ENCODE peak calls at places on chromosomes 16 and 17, in five cellular contexts. M is endodermal cell, V is brain microvascular endothelial cell, I is cardiac muscle cell, Y is IMR-90. H is an unnamed sample.

GRCh38 chr16:82603784-82604411 is 22.9 kb upstream of the CDH13 start:
- DNase-seq in M (peak; percentile 86), Y (peak; percentile 73), I (peak; percentile 79), V (peak; percentile 59), H (peak; percentile 50)

GRCh38 chr17:187130-187529 is 5.7 kb upstream of the DOC2B start:
- DNase-seq in M (no peak), I (no peak), Y (no peak), V (no peak), H (no peak)

GRCh38 chr16:70396209-70396904 is 42.5 kb downstream of the ST3GAL2 start:
- DNase-seq in I (no peak), Y (peak; percentile 42), V (no peak), M (no peak), H (peak; percentile 36)

GRCh38 chr17:29138184-29138955 is 41.8 kb downstream of the MYO18A start:
- DNase-seq in I (no peak), Y (peak; percentile 68), V (no peak), M (peak; percentile 44), H (peak; percentile 57)

GRCh38 chr16:86225905-86226371 is 284.4 kb upstream of the FOXF1 start:
- DNase-seq in I (no peak), M (no peak), Y (peak; percentile 49), V (no peak), H (no peak)

GRCh38 chr16:75105306-75106061 is 11.1 kb downstream of the LDHD start:
- DNase-seq in M (peak; percentile 44), I (peak; percentile 36), V (no peak), Y (peak; percentile 37), H (no peak)

GRCh38 chr17:27471321-27472269 is 15.3 kb downstream of the KSR1 start:
- DNase-seq in M (no peak), Y (peak; percentile 41), I (no peak), V (peak; percentile 33), H (peak; percentile 21)

GRCh38 chr16:70737377-70738082 is 51.7 kb upstream of the MTSS2 start:
- DNase-seq in V (peak; percentile 80), I (peak; percentile 92), M (no peak), Y (peak; percentile 99), H (peak; percentile 99)

GRCh38 chr16:66099261-66099660 is 267.2 kb upstream of the CDH5 start:
- DNase-seq in I (no peak), V (no peak), Y (no peak), M (no peak), H (no peak)

GRCh38 chr17:47847341-47848197 is 3.4 kb downstream of the SP6 start:
- DNase-seq in Y (no peak), I (no peak), M (peak; percentile 94), V (no peak), H (peak; percentile 19)

DNA sequence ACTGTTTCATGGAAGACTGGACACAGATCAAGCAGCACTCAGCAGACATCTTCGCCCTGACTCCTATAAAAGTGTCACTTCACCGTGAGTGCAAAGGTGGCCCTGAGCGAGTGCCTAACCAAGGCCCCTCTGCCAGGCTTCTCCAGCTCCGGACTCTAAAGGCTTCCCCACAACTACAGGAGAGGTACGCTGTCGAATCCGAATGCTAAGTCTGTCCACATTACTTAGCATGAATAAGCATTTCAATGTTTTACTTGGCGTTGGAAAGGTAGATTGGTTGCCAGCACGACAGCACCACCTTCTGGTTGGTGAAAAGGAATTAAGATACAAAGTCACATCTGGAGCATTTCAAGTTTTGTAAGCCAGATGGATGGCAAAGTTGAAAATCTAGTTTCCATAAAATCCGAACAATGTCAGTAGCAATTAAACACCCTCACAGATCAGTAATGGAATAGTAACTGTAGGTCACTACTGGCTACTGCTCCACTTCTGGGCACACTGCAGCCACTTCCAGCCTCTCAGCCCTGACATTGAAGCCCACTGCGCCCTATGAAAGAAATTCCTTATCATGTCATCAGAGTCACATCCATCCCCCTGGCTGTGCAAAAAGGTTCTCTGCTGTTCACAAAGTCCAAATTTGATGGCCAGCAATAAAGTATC is 100.9 kb downstream of the PARN start:
- DNase-seq in V (peak; percentile 82), I (peak; percentile 96), M (peak; percentile 87), Y (peak; percentile 93), H (peak; percentile 95)
- H3K4me3 ChIP-seq in V (no peak overlapping the region), I (no peak overlapping the region), M (no peak overlapping the region), Y (peak overlapping the region; percentile 26), H (no peak overlapping the region)

DNA sequence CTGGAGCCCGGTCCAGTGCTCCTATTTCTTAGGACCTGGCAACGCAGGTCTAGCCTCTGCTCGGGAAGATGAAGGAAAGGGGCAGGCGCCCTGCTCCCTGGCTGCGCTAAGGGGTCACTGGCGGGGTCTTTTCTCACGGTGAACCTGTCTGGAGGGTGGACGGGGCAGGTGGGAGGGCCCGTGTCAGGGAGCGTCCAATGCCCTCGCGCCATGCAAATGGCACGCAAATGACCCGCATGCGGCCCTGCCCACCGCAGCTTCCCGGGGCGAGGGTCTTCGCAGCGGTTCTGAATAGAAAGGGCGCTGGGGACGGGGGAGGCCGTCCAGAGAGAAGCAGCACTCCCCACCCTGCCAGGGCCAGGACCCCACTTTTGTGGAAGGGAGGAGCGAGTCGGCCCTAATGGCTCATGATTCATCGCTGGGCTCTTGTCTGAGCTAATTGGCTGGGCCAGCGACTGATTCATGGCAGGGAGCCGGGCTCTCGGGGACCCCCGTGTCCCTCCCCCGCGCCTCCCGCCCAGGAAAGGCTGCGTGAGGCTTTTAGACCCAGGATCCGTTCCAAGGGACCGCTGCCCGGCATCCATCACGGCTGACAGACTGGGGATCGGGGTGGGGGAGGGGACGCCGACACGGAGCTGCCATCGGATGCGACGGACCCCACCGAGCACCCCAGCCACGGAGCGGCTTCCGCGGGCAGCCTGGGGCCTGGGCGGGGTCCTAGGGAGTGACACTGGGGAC is 25.1 kb upstream of the NGFR start:
- DNase-seq in V (no peak), M (peak; percentile 93), I (no peak), Y (no peak), H (peak; percentile 7)
- H3K4me3 ChIP-seq in V (no peak overlapping the region), M (no peak overlapping the region), I (peak overlapping the region; percentile 26), Y (no peak overlapping the region), H (no peak overlapping the region)

DNA sequence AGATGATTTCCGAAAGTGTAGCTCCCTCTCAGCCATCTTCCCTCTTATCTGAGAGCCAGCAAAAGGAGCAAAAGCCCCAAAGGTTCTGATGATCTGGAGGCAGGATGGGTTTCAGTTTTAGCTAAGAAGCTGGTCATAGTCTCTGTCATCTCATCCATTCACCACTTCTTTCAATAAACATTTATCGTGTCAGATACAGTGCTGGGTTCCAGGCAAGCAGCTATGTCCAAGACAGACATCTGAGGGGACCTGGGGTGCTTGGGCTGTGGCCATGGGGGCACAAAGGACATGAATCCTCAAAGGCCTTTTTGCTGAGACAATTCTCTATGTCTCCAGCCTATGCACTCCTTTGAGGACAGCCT is 1.0 kb upstream of the ETV4 start:
- DNase-seq in Y (no peak), I (no peak), M (peak; percentile 61), V (no peak), H (no peak)
- H3K4me3 ChIP-seq in Y (no peak overlapping the region), I (no peak overlapping the region), M (peak overlapping the region; percentile 95), V (no peak overlapping the region), H (no peak overlapping the region)

GRCh38 chr16:84791501-84791900 is 28.3 kb upstream of the CRISPLD2 start:
- DNase-seq in I (no peak), M (no peak), Y (no peak), V (no peak), H (no peak)

GRCh38 chr16:84791088-84791487 is 28.7 kb upstream of the CRISPLD2 start:
- DNase-seq in Y (peak; percentile 28), I (no peak), V (no peak), M (no peak), H (no peak)

GRCh38 chr16:84800118-84800517 is 19.7 kb upstream of the CRISPLD2 start:
- DNase-seq in Y (no peak), V (no peak), I (peak; percentile 12), M (no peak), H (no peak)

GRCh38 chr16:84794626-84795025 is 25.2 kb upstream of the CRISPLD2 start:
- DNase-seq in M (no peak), V (no peak), I (no peak), Y (peak; percentile 19), H (no peak)

DNA sequence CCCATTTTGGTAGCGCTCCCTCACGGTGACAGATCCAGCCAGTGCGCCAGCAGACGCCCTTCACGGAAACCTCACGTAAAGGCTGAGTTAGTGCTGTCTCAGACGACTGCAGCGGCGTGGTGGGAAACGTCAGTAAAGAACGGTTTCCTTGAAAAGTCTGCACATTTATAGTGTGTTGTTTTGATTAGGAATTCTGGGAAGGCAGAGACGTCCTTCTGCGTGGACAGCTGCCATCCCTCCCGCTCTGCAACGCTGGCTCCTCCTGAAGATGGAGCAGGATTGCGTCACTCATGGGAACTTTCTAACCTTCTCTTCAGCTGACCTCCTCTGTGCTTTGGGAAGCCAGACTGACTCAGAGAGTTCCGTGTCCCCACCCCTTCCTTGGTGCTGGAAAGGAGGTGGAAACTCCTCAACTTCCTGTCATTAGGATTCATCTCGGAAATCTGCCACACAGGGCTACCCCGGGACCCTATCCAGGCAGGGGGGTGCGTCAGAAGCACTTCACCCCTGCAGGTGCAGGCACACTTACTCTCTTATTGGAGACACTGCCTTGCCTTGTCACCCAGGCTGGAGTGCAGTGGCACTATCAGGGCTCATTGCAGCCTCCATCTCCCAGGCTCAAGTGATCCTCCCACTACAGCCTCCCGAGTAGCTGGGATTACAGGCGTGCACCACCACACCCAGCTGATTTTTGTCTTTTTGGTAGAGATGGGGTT is 24.3 kb upstream of the CRISPLD2 start:
- DNase-seq in Y (peak; percentile 100), M (no peak), I (peak; percentile 97), V (peak; percentile 96), H (peak; percentile 100)
- H3K4me3 ChIP-seq in Y (peak overlapping the region; percentile 13), M (no peak overlapping the region), I (no peak overlapping the region), V (no peak overlapping the region), H (peak overlapping the region; percentile 9)

DNA sequence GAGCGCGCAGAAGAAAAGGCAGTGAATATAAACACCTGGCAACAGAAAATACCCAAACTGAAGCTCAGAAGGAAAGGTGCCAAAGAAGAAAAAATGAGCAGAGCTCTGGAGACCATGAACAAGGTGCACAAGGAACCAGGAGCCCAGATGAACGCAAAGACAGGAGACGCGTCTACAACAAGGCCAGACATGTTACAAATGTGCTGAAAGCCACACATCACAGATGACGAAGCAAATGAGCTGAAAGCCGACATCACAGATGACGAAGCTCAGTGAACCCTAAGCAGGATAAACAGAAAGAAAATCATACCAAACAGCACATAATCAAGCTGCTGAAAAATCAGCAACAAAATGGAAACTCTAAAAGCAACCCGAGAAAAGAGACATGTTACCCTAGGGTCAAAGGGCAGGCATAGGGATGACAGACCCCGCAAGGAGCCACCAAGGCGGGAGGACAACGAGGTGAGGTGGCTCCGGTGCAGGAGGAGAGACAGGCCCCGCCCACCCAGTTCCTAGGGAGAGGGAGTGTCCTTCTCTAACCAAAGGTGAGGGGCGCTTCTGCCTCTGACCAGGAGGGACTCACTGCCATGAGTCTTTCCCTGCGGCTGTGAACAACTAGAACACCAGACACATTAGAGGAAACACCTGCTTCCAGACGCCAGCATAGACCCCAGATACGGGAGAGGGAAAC is 39.1 kb downstream of the CCDC57 start:
- DNase-seq in Y (no peak), M (peak; percentile 93), V (no peak), I (no peak), H (no peak)
- H3K4me3 ChIP-seq in Y (no peak overlapping the region), M (peak overlapping the region; percentile 71), V (no peak overlapping the region), I (no peak overlapping the region), H (no peak overlapping the region)